ENCODE peak calls at places on chromosomes 6 and 20, in seven cellular contexts. U is aorta, F is astrocyte, G is iPS DF 6.9, D is HCT116, V is bronchial epithelial cell, Q is keratinocyte. R is an unnamed sample.

GRCh38 chr6:57147955-57148858 is 23.9 kb upstream of the BAG2 start:
- DNase-seq in U (no peak), G (no peak), D (no peak), Q (no peak), F (peak; percentile 19), V (no peak), R (no peak)

GRCh38 chr20:52231230-52231746 is 39.7 kb upstream of the ZFP64 start:
- DNase-seq in G (no peak), U (no peak), D (no peak), F (no peak), Q (no peak), V (no peak), R (no peak)

GRCh38 chr20:9491324-9491723 is 23.1 kb upstream of the LAMP5 start:
- DNase-seq in F (no peak), D (no peak), V (no peak), G (no peak), U (no peak), Q (no peak), R (no peak)

GRCh38 chr6:3306848-3307247 is 48.1 kb downstream of the PSMG4 start:
- DNase-seq in G (no peak), U (peak; percentile 40), D (no peak), V (no peak), Q (no peak), F (no peak), R (no peak)

GRCh38 chr6:19995575-19996257 is 158.5 kb downstream of the ID4 start:
- DNase-seq in G (no peak), F (no peak), Q (no peak), V (no peak), D (no peak), U (no peak), R (no peak)

GRCh38 chr6:37653229-37653628 is 44.5 kb downstream of the MDGA1 start:
- DNase-seq in D (no peak), U (no peak), V (no peak), F (no peak), Q (no peak), G (no peak), R (no peak)

GRCh38 chr6:158837684-158838625 is 18.8 kb upstream of the EZR start:
- DNase-seq in U (no peak), F (no peak), G (no peak), Q (no peak), D (no peak), V (no peak), R (no peak)

GRCh38 chr6:143187173-143187908 is 126.7 kb downstream of the AIG1 start:
- DNase-seq in D (no peak), G (no peak), F (peak; percentile 92), V (peak; percentile 60), U (no peak), Q (no peak), R (peak; percentile 73)

GRCh38 chr6:105324386-105325000 is 78.4 kb downstream of the PREP start:
- DNase-seq in Q (no peak), U (no peak), D (no peak), F (peak; percentile 92), V (peak; percentile 34), G (no peak), R (no peak)

GRCh38 chr6:21132856-21133610 is 460.5 kb upstream of the SOX4 start:
- DNase-seq in V (no peak), D (no peak), F (peak; percentile 19), Q (no peak), G (no peak), U (no peak), R (no peak)

DNA sequence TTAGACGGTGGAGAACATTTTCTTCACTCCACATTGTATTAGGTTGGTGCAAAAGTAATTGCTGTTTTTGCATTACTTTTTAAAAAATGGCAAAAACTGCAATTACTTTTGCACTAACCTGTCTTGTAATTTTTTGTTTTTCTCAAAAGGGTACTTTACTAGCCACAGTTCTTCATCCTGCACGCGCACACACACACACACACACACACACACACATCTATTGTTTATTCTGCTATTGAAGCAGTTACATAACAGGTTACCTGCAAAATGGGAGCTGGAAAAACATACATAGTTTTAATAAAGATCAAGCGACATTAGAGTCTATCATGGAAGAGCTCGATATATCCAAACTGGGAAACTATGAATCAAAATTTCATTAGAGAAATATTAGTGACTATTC is 235.2 kb downstream of the SIM1 start:
- DNase-seq in D (no peak), V (no peak), U (no peak), G (no peak), F (no peak), Q (no peak), R (no peak)
- H3K4me3 ChIP-seq in D (peak overlapping the region; percentile 58), V (no peak overlapping the region), U (no peak overlapping the region), G (no peak overlapping the region), F (peak overlapping the region; percentile 27), Q (no peak overlapping the region), R (no peak overlapping the region)

GRCh38 chr20:2143594-2143993 is 42.0 kb downstream of the STK35 start:
- DNase-seq in G (no peak), V (no peak), F (no peak), D (no peak), Q (no peak), U (peak; percentile 61), R (no peak)
- H3K36me3 ChIP-seq in G (peaks cover 4% of the 10 kb centered on the region), V (peaks cover 3% of the 10 kb centered on the region), F (no peaks in the 10 kb centered on the region), D (no peaks in the 10 kb centered on the region), Q (peaks cover 15% of the 10 kb centered on the region), U (peaks cover 4% of the 10 kb centered on the region), R (peaks cover 10% of the 10 kb centered on the region)

DNA sequence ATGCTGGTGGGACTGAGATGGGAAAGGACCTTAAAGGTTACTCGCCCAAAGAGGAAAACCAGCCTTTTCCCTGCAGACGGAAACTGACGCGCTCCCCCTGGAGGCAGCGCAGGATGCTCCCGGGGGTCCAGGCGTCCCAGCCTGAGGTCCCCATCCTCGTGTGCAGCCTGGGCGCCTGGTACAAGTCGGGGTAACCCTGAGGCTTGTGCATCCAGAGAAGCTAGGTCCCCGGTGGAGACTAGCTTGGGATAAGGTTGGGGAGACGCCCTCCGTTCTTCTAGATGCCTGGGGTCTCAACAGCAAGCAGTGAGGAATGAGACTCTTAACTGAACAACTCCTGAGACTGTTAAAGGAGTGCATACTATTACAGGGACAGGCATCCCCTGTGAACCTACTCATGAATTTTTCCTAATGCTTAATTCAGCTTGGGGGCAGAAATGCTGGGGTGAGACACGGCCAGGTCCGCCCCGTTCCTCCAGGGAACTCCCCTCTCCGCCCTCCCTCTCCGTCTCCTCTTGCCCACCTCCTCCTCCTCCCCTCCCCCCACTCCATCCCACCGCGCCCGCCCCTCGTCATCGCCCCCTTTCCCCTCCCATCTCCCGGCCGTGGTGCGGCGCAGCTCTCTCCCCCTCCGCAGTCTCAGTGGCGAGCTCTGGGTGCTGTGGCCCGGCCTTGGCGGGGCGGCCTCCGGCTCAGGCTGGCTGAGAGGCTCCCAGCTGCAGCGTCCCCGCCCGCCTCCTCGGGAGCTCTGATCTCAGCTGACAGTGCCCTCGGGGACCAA is at the start of gene PRSS35:
- DNase-seq in D (peak; percentile 32), U (peak; percentile 88), V (peak; percentile 28), G (no peak), F (peak; percentile 27), Q (no peak), R (no peak)
- H3K4me3 ChIP-seq in D (peak within 1 kb of the TSS; percentile 66), U (peak within 1 kb of the TSS; percentile 42), V (peak within 1 kb of the TSS; percentile 39), G (peak within 1 kb of the TSS; percentile 59), F (peak within 1 kb of the TSS; percentile 51), Q (peak within 1 kb of the TSS; percentile 65), R (peak within 1 kb of the TSS; percentile 54)

GRCh38 chr6:141393405-141394124 is 739.2 kb upstream of the GJE1 start:
- DNase-seq in D (no peak), G (no peak), V (no peak), U (peak; percentile 51), Q (no peak), F (no peak), R (no peak)
- H3K36me3 ChIP-seq in D (no peaks in the 10 kb centered on the region), G (peaks cover 11% of the 10 kb centered on the region), V (no peaks in the 10 kb centered on the region), U (no peaks in the 10 kb centered on the region), Q (no peaks in the 10 kb centered on the region), F (no peaks in the 10 kb centered on the region), R (no peaks in the 10 kb centered on the region)

GRCh38 chr6:95596021-95596420 is 18.7 kb downstream of the MANEA start:
- DNase-seq in Q (no peak), U (no peak), G (no peak), F (no peak), D (no peak), V (peak; percentile 88), R (no peak)

GRCh38 chr6:95601133-95601532 is 23.8 kb downstream of the MANEA start:
- DNase-seq in Q (no peak), V (peak; percentile 4), F (no peak), U (no peak), G (no peak), D (no peak), R (no peak)

DNA sequence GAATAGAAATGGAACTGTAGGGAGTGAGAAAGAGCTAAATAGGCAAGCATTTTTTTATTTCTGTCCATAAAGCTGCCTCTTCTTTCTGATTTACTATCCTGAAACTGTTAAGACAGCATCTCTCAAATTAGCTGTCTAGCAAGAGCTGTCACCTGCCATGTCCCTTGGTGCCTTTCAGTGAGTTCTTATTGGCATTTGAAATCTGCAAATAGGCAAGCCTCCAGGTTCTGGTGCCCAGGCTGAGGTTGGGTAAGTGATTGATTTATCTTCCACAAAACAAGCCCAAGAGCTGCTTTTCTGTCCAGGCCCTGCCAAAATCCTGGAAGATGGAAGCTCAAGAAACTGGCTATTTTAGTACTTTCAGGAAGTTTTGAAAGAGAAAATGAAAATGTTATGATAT is 22.4 kb downstream of the MANEA start:
- DNase-seq in V (no peak), Q (no peak), D (no peak), U (no peak), F (no peak), G (no peak), R (no peak)
- H3K4me3 ChIP-seq in V (no peak overlapping the region), Q (no peak overlapping the region), D (no peak overlapping the region), U (no peak overlapping the region), F (no peak overlapping the region), G (no peak overlapping the region), R (no peak overlapping the region)

DNA sequence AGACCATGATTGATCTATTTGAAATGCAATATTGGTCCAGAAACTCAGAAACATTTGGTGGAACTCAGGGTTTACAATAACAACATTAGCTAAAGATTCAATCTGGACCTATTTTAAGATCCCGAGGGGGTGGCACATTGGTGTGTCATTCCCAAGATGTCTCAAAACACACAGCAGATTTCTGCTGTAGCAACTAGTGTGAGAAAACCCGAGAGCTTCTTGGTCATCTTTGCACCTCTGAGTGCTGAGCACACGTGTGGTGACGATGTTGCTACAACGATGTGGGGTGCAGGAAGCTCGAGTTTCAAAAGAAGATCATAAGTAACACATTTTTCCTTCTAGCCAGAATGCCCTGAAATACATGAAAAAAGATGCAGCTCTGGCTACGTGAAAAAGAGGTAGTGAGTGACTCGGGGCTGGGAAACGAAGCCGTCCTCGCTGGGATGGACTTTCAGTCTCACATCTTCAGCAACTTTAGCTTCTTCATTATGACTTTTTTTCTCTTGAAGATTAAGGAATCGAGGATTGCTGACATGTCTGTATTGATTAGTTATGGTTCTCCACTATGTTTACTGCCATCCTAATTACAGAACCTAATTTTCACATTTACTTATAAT is 1.6 kb downstream of the RAMACL start:
- DNase-seq in G (no peak), V (no peak), U (no peak), Q (no peak), F (no peak), D (no peak), R (peak; percentile 47)
- H3K36me3 ChIP-seq in G (no peaks in the 10 kb centered on the region), V (no peaks in the 10 kb centered on the region), U (no peaks in the 10 kb centered on the region), Q (no peaks in the 10 kb centered on the region), F (no peaks in the 10 kb centered on the region), D (no peaks in the 10 kb centered on the region), R (no peaks in the 10 kb centered on the region)